ENCODE peak calls at places on chromosomes 16 and 17, in ten cellular contexts. T, U, K, P, B, V, C, Z, I and Q are unnamed samples.

GRCh38 chr16:64773638-64774037 is 348.2 kb downstream of the CDH11 start:
- DNase-seq in P (no peak), K (no peak), U (no peak), B (no peak), T (no peak), Z (no peak), C (no peak), I (no peak), V (no peak), Q (no peak)

GRCh38 chr16:81259916-81260315 is 21.4 kb downstream of the BCO1 start:
- DNase-seq in K (no peak), V (no peak), I (no peak), U (no peak), T (no peak), Z (no peak), P (no peak), C (no peak), B (no peak), Q (no peak)

GRCh38 chr16:23107117-23107516 is 42.1 kb downstream of the USP31 start:
- DNase-seq in V (no peak), U (no peak), B (no peak), K (no peak), Z (no peak), I (no peak), P (no peak), C (no peak), T (no peak), Q (no peak)

GRCh38 chr16:89525146-89525913 is 17.1 kb downstream of the SPG7 start:
- DNase-seq in P (peak; percentile 56), V (no peak), B (no peak), K (no peak), C (no peak), I (no peak), Z (no peak), U (peak; percentile 55), T (peak; percentile 24), Q (no peak)

GRCh38 chr17:57622327-57622885 is 122.7 kb downstream of the CCDC182 start:
- DNase-seq in V (no peak), K (no peak), P (peak; percentile 13), T (no peak), Z (no peak), U (no peak), I (no peak), C (no peak), B (no peak), Q (no peak)

GRCh38 chr17:30344283-30345088 is 10.6 kb upstream of the TMIGD1 start:
- DNase-seq in V (peak; percentile 82), T (peak; percentile 72), K (peak; percentile 46), P (peak; percentile 70), Z (no peak), C (no peak), B (peak; percentile 85), U (peak; percentile 41), I (peak; percentile 77), Q (peak; percentile 59)

GRCh38 chr17:75371339-75371738 is 34.1 kb downstream of the GRB2 start:
- DNase-seq in K (no peak), P (no peak), C (no peak), T (no peak), V (no peak), Z (no peak), I (no peak), U (no peak), B (no peak), Q (no peak)

GRCh38 chr16:56262148-56262878 is 71.0 kb downstream of the GNAO1 start:
- DNase-seq in C (no peak), B (no peak), U (no peak), P (no peak), V (no peak), K (no peak), Z (no peak), I (peak; percentile 31), T (peak; percentile 38), Q (no peak)

GRCh38 chr17:1865252-1866037 is 35.6 kb downstream of the RPA1 start:
- DNase-seq in K (no peak), T (peak; percentile 48), B (peak; percentile 51), Z (no peak), C (peak; percentile 54), U (no peak), V (peak; percentile 63), P (peak; percentile 36), I (peak; percentile 52), Q (no peak)

GRCh38 chr17:36934144-36934758 is 3.0 kb upstream of the LHX1 start:
- DNase-seq in I (no peak), P (no peak), K (no peak), Z (no peak), T (no peak), B (peak; percentile 29), U (no peak), V (no peak), C (no peak), Q (no peak)

GRCh38 chr16:49484454-49484853 is 110.8 kb downstream of the C16orf78 start:
- DNase-seq in P (peak; percentile 75), B (no peak), K (peak; percentile 44), C (peak; percentile 63), I (peak; percentile 84), T (peak; percentile 76), V (peak; percentile 65), U (peak; percentile 81), Z (no peak), Q (peak; percentile 85)

GRCh38 chr16:8763899-8764298 is 33.5 kb downstream of the TMEM186 start:
- DNase-seq in U (no peak), C (no peak), P (no peak), T (no peak), V (no peak), Z (no peak), I (no peak), B (no peak), K (no peak), Q (no peak)

GRCh38 chr17:17528696-17529652 is 32.8 kb upstream of the RASD1 start:
- DNase-seq in I (peak; percentile 72), U (peak; percentile 2), T (no peak), C (no peak), P (no peak), Z (no peak), B (no peak), K (no peak), V (no peak), Q (no peak)

GRCh38 chr17:62188713-62189112 is 123.6 kb upstream of the MED13 start:
- DNase-seq in B (peak; percentile 61), P (no peak), C (no peak), Z (no peak), T (peak; percentile 68), K (no peak), I (no peak), V (peak; percentile 72), U (no peak), Q (no peak)

GRCh38 chr17:8436169-8436932 is 667 bp downstream of the NDEL1 start:
- DNase-seq in Z (no peak), P (peak; percentile 82), T (peak; percentile 75), V (peak; percentile 65), U (peak; percentile 71), C (peak; percentile 46), K (peak; percentile 70), B (peak; percentile 64), I (peak; percentile 66), Q (peak; percentile 74)

GRCh38 chr16:11670171-11671131 is 2.2 kb downstream of the SNN start:
- DNase-seq in U (peak; percentile 24), B (no peak), K (no peak), V (no peak), P (no peak), T (no peak), C (no peak), Z (no peak), I (peak; percentile 59), Q (no peak)

GRCh38 chr17:78739331-78739853 is 42.7 kb downstream of the CYTH1 start:
- DNase-seq in T (no peak), U (no peak), I (no peak), K (no peak), B (no peak), Z (no peak), V (no peak), P (no peak), C (no peak), Q (no peak)
- H3K4me3 ChIP-seq in T (no peak overlapping the region), U (no peak overlapping the region), I (no peak overlapping the region), K (no peak overlapping the region), B (no peak overlapping the region), Z (no peak overlapping the region), V (no peak overlapping the region), P (no peak overlapping the region), C (no peak overlapping the region), Q (no peak overlapping the region)

GRCh38 chr17:73013816-73014663 is 78.4 kb downstream of the SLC39A11 start:
- DNase-seq in T (no peak), P (no peak), Z (no peak), B (peak; percentile 83), K (no peak), I (no peak), C (no peak), U (no peak), V (no peak), Q (no peak)
- TF ChIP-seq CTCF in T (no peak), P (no peak), Z (no peak), B (peak; percentile 22), K (no peak), I (no peak), C (no peak), U (no peak), V (no peak), Q (no peak)

GRCh38 chr16:34054969-34055368 is 595.6 kb downstream of the TP53TG3F start:
- DNase-seq in K (no peak), Z (no peak), C (no peak), B (no peak), U (no peak), P (no peak), V (no peak), I (no peak), T (no peak), Q (no peak)
- H3K9me3 ChIP-seq in K (no peaks in the 10 kb centered on the region), Z (peaks cover 48% of the 10 kb centered on the region), C (no peaks in the 10 kb centered on the region), B (no peaks in the 10 kb centered on the region), U (peaks cover 18% of the 10 kb centered on the region), P (no peaks in the 10 kb centered on the region), V (no peaks in the 10 kb centered on the region), I (no peaks in the 10 kb centered on the region), T (peaks cover 21% of the 10 kb centered on the region), Q (no peaks in the 10 kb centered on the region)

GRCh38 chr16:53744449-53744848 is 40.5 kb downstream of the FTO start:
- DNase-seq in Z (no peak), C (no peak), K (no peak), P (no peak), V (no peak), U (no peak), T (no peak), B (no peak), I (peak; percentile 7), Q (no peak)
- H3K4me3 ChIP-seq in Z (no peak overlapping the region), C (no peak overlapping the region), K (no peak overlapping the region), P (no peak overlapping the region), V (no peak overlapping the region), U (no peak overlapping the region), T (no peak overlapping the region), B (no peak overlapping the region), I (no peak overlapping the region), Q (no peak overlapping the region)

DNA sequence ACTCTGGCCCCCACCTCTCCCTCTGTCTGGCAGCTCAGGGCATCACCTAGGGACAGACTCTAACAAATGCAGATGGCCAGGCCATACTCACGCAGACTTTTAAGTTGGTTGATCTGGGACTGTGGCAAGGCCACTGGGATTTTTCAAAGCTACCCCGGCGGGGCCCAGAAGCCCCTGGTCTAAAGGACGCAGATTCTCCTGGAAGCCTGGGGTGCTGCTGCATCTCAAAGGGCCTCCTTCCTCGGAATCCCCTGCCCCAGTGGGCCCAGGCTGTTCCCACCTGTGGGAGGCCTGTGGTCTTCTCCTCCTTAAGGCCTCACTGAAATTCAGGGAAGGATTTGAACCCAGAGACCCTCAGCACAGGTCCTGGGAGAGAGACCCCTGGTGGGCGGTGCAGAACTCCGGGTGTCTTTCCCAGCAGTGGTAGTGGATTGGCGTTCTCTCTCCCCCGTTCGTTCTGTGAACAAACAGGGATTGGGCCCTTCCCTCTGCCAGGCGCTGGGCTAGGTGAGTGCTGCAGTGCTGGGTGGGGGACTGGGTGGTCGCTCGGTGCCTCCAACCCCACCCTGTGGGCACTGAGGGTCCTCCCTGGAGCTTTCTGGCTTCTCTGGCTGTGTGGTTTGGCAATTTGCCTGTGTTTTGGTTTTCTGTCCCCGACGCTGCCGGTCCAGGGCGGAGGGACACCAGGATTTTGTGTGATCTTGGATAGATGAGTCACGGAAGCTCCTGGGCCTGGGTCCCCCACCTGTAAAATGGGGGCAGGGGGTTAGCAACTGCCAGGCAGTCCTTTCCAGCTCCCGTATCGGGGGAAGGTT is 160.6 kb upstream of the GSE1 start:
- DNase-seq in T (no peak), U (no peak), C (no peak), Z (no peak), P (no peak), B (no peak), V (no peak), I (no peak), K (no peak), Q (no peak)
- TF ChIP-seq CTCF in T (no peak), U (no peak), C (no peak), Z (peak; percentile 8), P (no peak), B (no peak), V (no peak), I (no peak), K (no peak), Q (no peak)